ENCODE peak calls at places on chromosome 2, in four cellular contexts. One of them, this sample, is unnamed.

GRCh38 chr2:120398961-120399888 is 53.3 kb downstream of the INHBB start:
- DNase-seq in HFF-Myc: no peak
- DNase-seq in epithelial cell of esophagus: peak; percentile 65
- DNase-seq in body of pancreas: no peak
- DNase-seq in this sample: no peak

GRCh38 chr2:101627284-101628049 is 70.0 kb upstream of the MAP4K4 start:
- DNase-seq in epithelial cell of esophagus: no peak
- DNase-seq in body of pancreas: no peak
- DNase-seq in HFF-Myc: no peak
- DNase-seq in this sample: no peak

GRCh38 chr2:56348382-56348781 is 164.6 kb downstream of the CCDC85A start:
- DNase-seq in HFF-Myc: no peak
- DNase-seq in epithelial cell of esophagus: no peak
- DNase-seq in body of pancreas: no peak
- DNase-seq in this sample: no peak

GRCh38 chr2:17083902-17084301 is 418.3 kb upstream of the CYRIA start:
- DNase-seq in epithelial cell of esophagus: no peak
- DNase-seq in HFF-Myc: no peak
- DNase-seq in body of pancreas: no peak
- DNase-seq in this sample: no peak

GRCh38 chr2:160375802-160376469 is 117.7 kb downstream of the RBMS1 start:
- DNase-seq in HFF-Myc: no peak
- DNase-seq in epithelial cell of esophagus: peak; percentile 38
- DNase-seq in body of pancreas: no peak
- DNase-seq in this sample: peak; percentile 87

GRCh38 chr2:117980381-117980780 is 33.5 kb downstream of the CCDC93 start:
- DNase-seq in epithelial cell of esophagus: no peak
- DNase-seq in HFF-Myc: peak; percentile 35
- DNase-seq in body of pancreas: no peak
- DNase-seq in this sample: peak; percentile 69

GRCh38 chr2:197011777-197012641 is 85.5 kb upstream of the PGAP1 start:
- DNase-seq in HFF-Myc: no peak
- DNase-seq in epithelial cell of esophagus: peak; percentile 55
- DNase-seq in body of pancreas: peak; percentile 41
- DNase-seq in this sample: peak; percentile 68

GRCh38 chr2:187206071-187206470 is 242.0 kb downstream of the CALCRL start:
- DNase-seq in body of pancreas: no peak
- DNase-seq in epithelial cell of esophagus: peak; percentile 71
- DNase-seq in HFF-Myc: no peak
- DNase-seq in this sample: peak; percentile 10

GRCh38 chr2:71778514-71779305 is 325.3 kb downstream of the DYSF start:
- DNase-seq in body of pancreas: no peak
- DNase-seq in epithelial cell of esophagus: no peak
- DNase-seq in HFF-Myc: no peak
- DNase-seq in this sample: no peak

GRCh38 chr2:225270861-225271260 is 128.6 kb upstream of the NYAP2 start:
- DNase-seq in epithelial cell of esophagus: peak; percentile 88
- DNase-seq in HFF-Myc: peak; percentile 22
- DNase-seq in body of pancreas: peak; percentile 35
- DNase-seq in this sample: peak; percentile 52

GRCh38 chr2:176682278-176682677 is 413.0 kb downstream of the MTX2 start:
- DNase-seq in epithelial cell of esophagus: no peak
- DNase-seq in body of pancreas: no peak
- DNase-seq in HFF-Myc: no peak
- DNase-seq in this sample: peak; percentile 4

GRCh38 chr2:40358783-40359182 is 93.1 kb downstream of the SLC8A1 start:
- DNase-seq in epithelial cell of esophagus: peak; percentile 39
- DNase-seq in HFF-Myc: no peak
- DNase-seq in body of pancreas: no peak
- DNase-seq in this sample: no peak

GRCh38 chr2:39301352-39301751 is 57.6 kb upstream of the CDKL4 start:
- DNase-seq in HFF-Myc: no peak
- DNase-seq in body of pancreas: no peak
- DNase-seq in epithelial cell of esophagus: no peak
- DNase-seq in this sample: no peak
- H3K4me3 ChIP-seq in HFF-Myc: no peak overlapping the region
- H3K4me3 ChIP-seq in body of pancreas: no peak overlapping the region
- H3K4me3 ChIP-seq in epithelial cell of esophagus: no peak overlapping the region
- H3K4me3 ChIP-seq in this sample: no peak overlapping the region

GRCh38 chr2:157440404-157441071 is 3.4 kb downstream of the CYTIP start:
- DNase-seq in HFF-Myc: no peak
- DNase-seq in epithelial cell of esophagus: no peak
- DNase-seq in body of pancreas: no peak
- DNase-seq in this sample: no peak
- H3K4me3 ChIP-seq in HFF-Myc: no peak overlapping the region
- H3K4me3 ChIP-seq in epithelial cell of esophagus: no peak overlapping the region
- H3K4me3 ChIP-seq in body of pancreas: no peak overlapping the region
- H3K4me3 ChIP-seq in this sample: no peak overlapping the region

GRCh38 chr2:38122344-38122743 is 46.4 kb upstream of the CYP1B1 start:
- DNase-seq in HFF-Myc: no peak
- DNase-seq in body of pancreas: no peak
- DNase-seq in epithelial cell of esophagus: no peak
- DNase-seq in this sample: no peak
- H3K4me3 ChIP-seq in HFF-Myc: no peak overlapping the region
- H3K4me3 ChIP-seq in body of pancreas: no peak overlapping the region
- H3K4me3 ChIP-seq in epithelial cell of esophagus: no peak overlapping the region
- H3K4me3 ChIP-seq in this sample: no peak overlapping the region

DNA sequence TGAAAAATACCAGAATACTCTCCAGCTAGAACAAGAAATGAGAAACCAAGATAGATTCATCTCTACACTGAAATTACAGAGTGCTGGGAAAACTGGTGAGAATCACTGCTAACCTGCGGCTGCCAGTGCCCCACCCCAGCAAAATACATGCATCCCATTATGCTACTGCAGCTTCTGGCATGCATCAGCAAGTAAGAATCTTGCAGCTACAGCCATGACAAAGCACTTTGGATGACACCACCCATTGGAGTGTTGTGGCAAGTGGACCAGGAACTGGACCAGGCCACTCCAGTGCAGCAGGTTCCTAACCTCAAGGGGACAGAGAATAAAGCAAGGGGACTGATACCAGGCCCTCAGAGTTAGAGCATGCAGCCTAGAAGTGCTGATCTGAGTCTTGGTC is 378.8 kb upstream of the ETAA1 start:
- DNase-seq in HFF-Myc: no peak
- DNase-seq in epithelial cell of esophagus: peak; percentile 62
- DNase-seq in body of pancreas: no peak
- DNase-seq in this sample: no peak
- H3K4me3 ChIP-seq in HFF-Myc: no peak overlapping the region
- H3K4me3 ChIP-seq in epithelial cell of esophagus: no peak overlapping the region
- H3K4me3 ChIP-seq in body of pancreas: no peak overlapping the region
- H3K4me3 ChIP-seq in this sample: no peak overlapping the region

DNA sequence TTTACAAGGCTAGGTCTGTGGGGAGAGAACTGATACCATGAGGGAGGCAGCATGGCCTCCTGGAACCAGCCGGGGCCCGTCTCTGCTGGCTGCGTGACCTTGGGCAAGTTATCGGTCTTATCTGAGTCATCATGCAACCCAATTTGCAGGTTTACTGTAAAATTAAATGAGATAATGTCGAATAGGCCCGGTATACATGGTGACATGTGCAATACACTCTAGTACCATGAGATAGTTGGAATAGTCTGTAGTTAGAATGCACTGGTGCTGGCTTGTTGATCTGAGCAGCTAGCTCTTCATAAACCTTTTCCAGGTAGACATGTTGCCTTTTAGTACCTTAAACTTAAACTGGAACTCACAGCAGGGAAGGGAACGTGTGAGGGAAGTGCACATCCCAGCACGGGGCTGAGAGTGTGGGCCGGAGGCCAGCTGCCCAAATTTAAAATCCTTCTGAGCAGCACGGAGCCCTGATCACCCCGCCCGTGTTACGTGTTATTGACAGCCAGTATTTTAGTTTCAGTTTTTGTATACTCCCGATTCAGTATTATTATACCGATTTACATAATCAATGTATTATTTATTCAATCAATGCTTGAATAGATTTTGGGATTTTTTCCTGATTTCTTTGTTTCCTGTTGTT is 72.4 kb upstream of the HS6ST1 start:
- DNase-seq in epithelial cell of esophagus: no peak
- DNase-seq in HFF-Myc: no peak
- DNase-seq in body of pancreas: no peak
- DNase-seq in this sample: no peak
- H3K4me3 ChIP-seq in epithelial cell of esophagus: no peak overlapping the region
- H3K4me3 ChIP-seq in HFF-Myc: no peak overlapping the region
- H3K4me3 ChIP-seq in body of pancreas: no peak overlapping the region
- H3K4me3 ChIP-seq in this sample: no peak overlapping the region

DNA sequence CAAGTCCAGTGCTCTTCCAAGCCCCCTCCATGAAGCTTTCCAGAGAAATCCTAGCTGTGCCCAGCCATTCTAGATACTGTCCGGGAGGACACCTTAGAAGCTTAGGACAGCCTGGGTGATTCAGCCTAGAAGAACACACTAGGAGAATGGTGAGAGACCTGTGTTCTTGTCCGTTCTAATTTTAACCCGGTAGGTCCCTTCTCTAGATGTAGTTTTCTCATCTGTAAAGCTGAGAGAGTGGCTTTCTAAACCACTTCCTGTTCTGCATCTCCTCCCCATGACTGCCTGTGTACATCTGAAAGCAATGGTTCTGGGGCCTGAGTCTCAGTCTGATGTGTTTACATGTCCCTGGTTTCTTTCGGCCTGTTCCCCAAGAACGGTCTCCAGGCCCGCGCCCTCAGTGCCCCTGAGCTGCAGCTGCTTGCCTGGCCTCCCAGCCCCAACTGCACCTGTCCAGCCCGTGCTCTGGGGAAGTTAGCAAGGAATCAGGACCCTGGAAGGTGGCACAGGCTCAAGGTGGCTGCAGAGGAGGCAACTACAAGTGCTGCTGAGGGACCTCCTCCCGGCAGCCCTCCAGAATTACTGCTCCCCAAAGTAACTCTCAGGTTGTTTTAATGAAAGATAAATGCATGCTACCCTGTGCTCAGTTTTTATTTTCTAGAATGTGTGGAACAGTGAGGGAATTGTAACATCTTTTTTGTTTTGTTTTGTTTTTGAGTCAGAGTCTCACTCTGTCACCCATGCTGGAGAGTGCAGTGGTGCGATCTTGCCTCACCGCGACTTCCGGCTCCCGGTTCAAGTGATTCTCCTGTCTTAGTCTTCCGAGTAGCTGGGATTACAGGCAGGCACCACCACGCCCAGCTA is 105.9 kb downstream of the LBH start:
- DNase-seq in epithelial cell of esophagus: no peak
- DNase-seq in HFF-Myc: no peak
- DNase-seq in body of pancreas: no peak
- DNase-seq in this sample: no peak
- H3K4me3 ChIP-seq in epithelial cell of esophagus: no peak overlapping the region
- H3K4me3 ChIP-seq in HFF-Myc: no peak overlapping the region
- H3K4me3 ChIP-seq in body of pancreas: no peak overlapping the region
- H3K4me3 ChIP-seq in this sample: no peak overlapping the region

GRCh38 chr2:51220080-51220479 is 188.1 kb upstream of the NRXN1 start:
- DNase-seq in HFF-Myc: no peak
- DNase-seq in body of pancreas: no peak
- DNase-seq in epithelial cell of esophagus: no peak
- DNase-seq in this sample: no peak
- H3K4me3 ChIP-seq in HFF-Myc: no peak overlapping the region
- H3K4me3 ChIP-seq in body of pancreas: no peak overlapping the region
- H3K4me3 ChIP-seq in epithelial cell of esophagus: no peak overlapping the region
- H3K4me3 ChIP-seq in this sample: no peak overlapping the region

DNA sequence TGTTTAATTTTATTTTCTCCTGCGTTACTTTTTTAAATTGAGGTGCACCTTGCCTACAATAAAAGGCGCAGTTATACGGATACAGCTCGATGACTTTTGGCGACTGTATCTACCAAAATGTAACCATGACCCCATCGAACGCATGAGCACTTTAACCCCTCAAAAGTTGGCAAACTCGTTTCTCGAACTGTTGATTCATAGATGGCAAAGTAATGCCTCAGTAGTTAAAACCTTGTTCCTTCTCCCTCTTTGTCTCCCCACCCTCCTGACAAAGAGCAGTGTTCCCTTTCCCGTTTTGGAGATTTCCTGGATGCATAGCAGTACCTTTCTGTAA is 577 bp downstream of the MOGAT1 start:
- DNase-seq in epithelial cell of esophagus: peak; percentile 43
- DNase-seq in body of pancreas: no peak
- DNase-seq in HFF-Myc: no peak
- DNase-seq in this sample: no peak
- H3K4me3 ChIP-seq in epithelial cell of esophagus: peak overlapping the region; percentile 42
- H3K4me3 ChIP-seq in body of pancreas: no peak overlapping the region
- H3K4me3 ChIP-seq in HFF-Myc: peak overlapping the region; percentile 40
- H3K4me3 ChIP-seq in this sample: peak overlapping the region; percentile 39

GRCh38 chr2:121723316-121723715 is 13.4 kb downstream of the NIFK start:
- DNase-seq in body of pancreas: no peak
- DNase-seq in epithelial cell of esophagus: no peak
- DNase-seq in HFF-Myc: no peak
- DNase-seq in this sample: no peak

GRCh38 chr2:121717529-121717928 is 19.1 kb downstream of the NIFK start:
- DNase-seq in body of pancreas: no peak
- DNase-seq in epithelial cell of esophagus: no peak
- DNase-seq in HFF-Myc: no peak
- DNase-seq in this sample: no peak

GRCh38 chr2:121727332-121727731 is 9.3 kb downstream of the NIFK start:
- DNase-seq in body of pancreas: no peak
- DNase-seq in HFF-Myc: no peak
- DNase-seq in epithelial cell of esophagus: no peak
- DNase-seq in this sample: no peak

GRCh38 chr2:121721926-121722325 is 14.7 kb downstream of the NIFK start:
- DNase-seq in HFF-Myc: peak; percentile 62
- DNase-seq in body of pancreas: no peak
- DNase-seq in epithelial cell of esophagus: peak; percentile 95
- DNase-seq in this sample: peak; percentile 83

GRCh38 chr2:121722479-121722878 is 14.2 kb downstream of the NIFK start:
- DNase-seq in epithelial cell of esophagus: peak; percentile 93
- DNase-seq in body of pancreas: no peak
- DNase-seq in HFF-Myc: no peak
- DNase-seq in this sample: peak; percentile 52
- H3K4me3 ChIP-seq in epithelial cell of esophagus: no peak overlapping the region
- H3K4me3 ChIP-seq in body of pancreas: no peak overlapping the region
- H3K4me3 ChIP-seq in HFF-Myc: no peak overlapping the region
- H3K4me3 ChIP-seq in this sample: no peak overlapping the region

This sample was measured in fibroblast of pulmonary artery.